ENCODE peak calls at places on chromosomes 16 and 17, in five cellular contexts. P is SK-N-MC; E is heart left ventricle; Y is CD8-positive, alpha-beta memory T cell; V is right lobe of liver. Q is an unnamed sample. For H3K9me3, the result is how much of the 10 kb centered on the place peaks cover.

GRCh38 chr17:81831957-81832607 is 1.0 kb downstream of the MCRIP1 start:
- DNase-seq in Y (peak), P (no peak), E (no peak), V (no peak), Q (peak)

GRCh38 chr17:79654350-79654959 is 43.6 kb upstream of the RBFOX3 start:
- DNase-seq in Y (no peak), P (no peak), V (no peak), E (no peak), Q (peak)

GRCh38 chr16:79165541-79165940 is 435.0 kb downstream of the MAF start:
- DNase-seq in V (peak), Y (no peak), P (no peak), E (no peak), Q (peak)

GRCh38 chr17:47318197-47318918 is 5.4 kb upstream of the EFCAB13 start:
- DNase-seq in V (no peak), P (no peak), E (no peak), Y (no peak), Q (no peak)

GRCh38 chr17:349666-350065 is 2.9 kb downstream of the RPH3AL start:
- DNase-seq in V (peak), E (no peak), Y (no peak), P (no peak), Q (no peak)

GRCh38 chr17:17849147-17849820 is 12.5 kb upstream of the SREBF1 start:
- DNase-seq in E (peak), V (no peak), Y (peak), P (no peak), Q (peak)

GRCh38 chr16:76780556-76780955 is 410.4 kb upstream of the MON1B start:
- DNase-seq in Y (no peak), V (no peak), P (no peak), E (no peak), Q (no peak)

GRCh38 chr16:3536851-3537250 is 36.0 kb downstream of the CLUAP1 start:
- DNase-seq in V (peak), E (no peak), P (no peak), Y (no peak), Q (no peak)

GRCh38 chr17:64687959-64688358 is 25.9 kb upstream of the SMURF2 start:
- DNase-seq in E (no peak), V (no peak), P (no peak), Y (no peak), Q (no peak)

GRCh38 chr17:81651692-81652091 is 4.7 kb downstream of the PDE6G start:
- DNase-seq in V (no peak), Y (no peak), P (no peak), E (no peak), Q (peak)

GRCh38 chr16:87603684-87604571 is 1.6 kb downstream of the JPH3 start:
- DNase-seq in V (no peak), P (no peak), Y (no peak), E (no peak), Q (no peak)

GRCh38 chr17:60743812-60744211 is 66.2 kb downstream of the BCAS3 start:
- DNase-seq in P (peak), Y (no peak), E (no peak), V (no peak), Q (no peak)

GRCh38 chr16:9134739-9135138 is 43.3 kb downstream of the HAPSTR1 start:
- DNase-seq in P (no peak), V (peak), E (peak), Y (peak), Q (peak)

GRCh38 chr17:14715531-14715930 is 414.6 kb downstream of the HS3ST3B1 start:
- DNase-seq in Y (no peak), V (no peak), E (no peak), P (no peak), Q (no peak)

GRCh38 chr17:38342886-38343607 is 709 bp downstream of the GPR179 start:
- DNase-seq in Y (no peak), E (no peak), P (no peak), V (no peak), Q (no peak)

GRCh38 chr17:57766307-57766943 is 21.3 kb upstream of the CCDC182 start:
- DNase-seq in V (no peak), P (no peak), E (no peak), Y (no peak), Q (no peak)

GRCh38 chr16:16021988-16022682 is 72.7 kb downstream of the ABCC1 start:
- DNase-seq in P (no peak), V (peak), Y (no peak), E (peak), Q (peak)

GRCh38 chr17:80763293-80763867 is 218.7 kb downstream of the RPTOR start:
- DNase-seq in P (no peak), V (no peak), Y (no peak), E (no peak), Q (no peak)

GRCh38 chr16:75491876-75492275 is 3.4 kb downstream of the CHST6 start:
- DNase-seq in E (no peak), V (no peak), P (peak), Y (no peak), Q (no peak)

GRCh38 chr16:50154369-50154947 is 1.4 kb downstream of the TENT4B start:
- DNase-seq in Y (no peak), V (no peak), E (no peak), P (no peak), Q (no peak)

GRCh38 chr16:11583889-11584565 is 2.7 kb downstream of the LITAF start:
- DNase-seq in Y (no peak), E (no peak), V (no peak), P (no peak), Q (no peak)

GRCh38 chr17:29911641-29912177 is 18.3 kb downstream of the SSH2 start:
- DNase-seq in V (no peak), Y (no peak), P (no peak), E (no peak), Q (no peak)

GRCh38 chr17:68061512-68062313 is 26.2 kb downstream of the KPNA2 start:
- DNase-seq in V (no peak), E (no peak), Y (no peak), P (no peak), Q (no peak)

GRCh38 chr16:8686031-8686621 is 11.7 kb downstream of the ABAT start:
- DNase-seq in V (peak), P (no peak), E (peak), Y (no peak), Q (peak)

GRCh38 chr17:31404028-31404949 is 12.8 kb downstream of the RAB11FIP4 start:
- DNase-seq in P (no peak), V (peak), E (no peak), Y (no peak), Q (no peak)

GRCh38 chr17:31494259-31495048 is 103.0 kb downstream of the RAB11FIP4 start:
- DNase-seq in V (no peak), P (no peak), E (peak), Y (peak), Q (no peak)

GRCh38 chr17:22217135-22217534 is 524.8 kb downstream of the KCNJ18 start:
- DNase-seq in V (peak), E (no peak), P (no peak), Y (no peak), Q (no peak)

GRCh38 chr17:42111901-42112551 is 488 bp downstream of the DHX58 start:
- DNase-seq in V (peak), Y (no peak), P (no peak), E (no peak), Q (peak)

GRCh38 chr16:10878644-10879498 is 1.9 kb downstream of the CIITA start:
- DNase-seq in Y (no peak), V (peak), P (no peak), E (peak), Q (peak)

GRCh38 chr16:23060458-23061320 is 88.6 kb downstream of the USP31 start:
- DNase-seq in Y (peak), V (peak), E (no peak), P (peak), Q (peak)

GRCh38 chr17:42629420-42630009 is 20.0 kb downstream of the TUBG1 start:
- DNase-seq in P (no peak), E (no peak), V (no peak), Y (no peak), Q (no peak)

GRCh38 chr17:38333635-38334295 is 10.0 kb downstream of the GPR179 start:
- DNase-seq in E (no peak), Y (no peak), V (peak), P (no peak), Q (peak)

GRCh38 chr16:20415541-20415940 is 6.2 kb downstream of the ACSM5 start:
- DNase-seq in P (no peak), Y (no peak), E (no peak), V (no peak), Q (no peak)

DNA sequence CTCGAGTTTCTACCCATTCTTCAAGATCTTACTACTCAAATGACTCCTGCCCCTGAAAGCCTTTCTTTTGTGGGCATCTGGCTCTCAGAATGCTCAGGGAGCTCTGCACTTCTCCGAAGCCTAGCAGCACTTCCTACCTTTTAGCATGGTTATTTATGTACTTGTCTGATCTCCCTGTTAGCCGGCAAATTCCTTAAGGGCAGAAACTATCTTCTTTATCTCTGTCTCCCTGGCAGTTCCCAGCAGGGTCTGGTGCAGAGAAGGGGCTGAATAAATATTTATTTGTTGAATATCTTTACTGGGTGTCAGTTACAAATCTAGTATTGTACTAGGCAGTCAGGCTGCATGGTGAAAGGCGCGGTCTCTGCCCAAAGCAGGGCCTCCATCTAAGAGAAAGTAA is 30.7 kb downstream of the TMEM132E start:
- DNase-seq in V (no peak), E (no peak), Y (no peak), P (no peak), Q (no peak)
- H3K27ac ChIP-seq in V (no peak), E (no peak), Y (no peak), P (no peak), Q (no peak)

DNA sequence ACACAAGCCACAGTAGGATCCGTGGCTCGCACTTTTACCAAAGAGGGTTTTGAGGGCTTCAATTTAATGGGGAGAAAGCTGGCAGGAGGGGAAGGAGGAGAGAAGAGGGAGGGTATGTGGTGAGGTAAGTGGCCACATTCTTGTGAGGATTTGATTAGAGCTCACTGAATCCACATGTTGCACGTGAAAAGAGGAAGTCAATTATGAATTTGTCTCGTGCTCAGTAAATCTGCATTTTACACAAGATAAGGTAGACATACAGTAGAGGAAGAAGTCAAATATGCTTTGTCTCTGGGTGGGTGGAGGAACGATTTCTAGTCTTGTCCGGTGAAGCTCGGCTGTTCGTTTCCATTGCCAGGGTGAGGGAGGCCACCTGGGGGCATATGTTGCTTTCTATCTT is 862 bp downstream of the ZNF232 start:
- DNase-seq in E (no peak), V (no peak), P (no peak), Y (no peak), Q (no peak)
- H3K9me3 ChIP-seq in E (under half), V (under half), P (under half), Y (under half), Q (under half)

GRCh38 chr17:15930426-15930825 is 14.5 kb upstream of the ADORA2B start:
- DNase-seq in V (no peak), P (no peak), E (no peak), Y (no peak), Q (no peak)
- H3K27ac ChIP-seq in V (no peak), P (no peak), E (no peak), Y (no peak), Q (no peak)

DNA sequence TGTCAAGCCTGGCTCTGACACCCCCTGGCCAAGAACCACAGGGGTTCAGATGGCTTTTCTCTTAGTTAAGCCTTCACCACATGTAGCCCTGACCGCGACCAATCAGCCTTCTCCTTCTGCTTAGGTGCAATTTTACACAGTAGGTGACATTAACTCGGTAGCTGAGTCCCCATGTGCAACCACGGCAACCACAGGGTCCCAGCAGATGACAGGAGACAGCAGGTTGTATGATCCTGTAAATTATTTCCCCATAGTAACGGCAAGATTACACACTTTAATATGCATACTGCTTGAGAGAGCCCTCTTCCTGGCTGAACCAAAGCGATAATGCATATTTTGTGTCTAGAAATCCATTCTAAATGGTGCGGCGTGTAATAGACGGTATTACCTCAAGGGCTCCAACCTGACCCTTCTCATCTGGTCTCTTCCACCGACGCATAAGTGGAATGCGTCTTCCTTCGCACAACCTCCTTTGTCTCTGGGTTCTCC is 458.7 kb upstream of the ZFHX3 start:
- DNase-seq in P (no peak), E (no peak), Y (no peak), V (no peak), Q (no peak)
- H3K9me3 ChIP-seq in P (under half), E (under half), Y (under half), V (under half), Q (under half)

GRCh38 chr16:81602377-81602776 is 157.8 kb downstream of the CMIP start:
- DNase-seq in E (peak), P (no peak), Y (no peak), V (no peak), Q (no peak)

GRCh38 chr16:81600275-81600674 is 155.7 kb downstream of the CMIP start:
- DNase-seq in E (peak), P (no peak), Y (no peak), V (no peak), Q (no peak)

GRCh38 chr16:81602792-81603191 is 158.2 kb downstream of the CMIP start:
- DNase-seq in E (no peak), Y (no peak), P (no peak), V (no peak), Q (no peak)

GRCh38 chr16:81601008-81601428 is 156.4 kb downstream of the CMIP start:
- DNase-seq in E (peak), Y (no peak), V (no peak), P (no peak), Q (no peak)

DNA sequence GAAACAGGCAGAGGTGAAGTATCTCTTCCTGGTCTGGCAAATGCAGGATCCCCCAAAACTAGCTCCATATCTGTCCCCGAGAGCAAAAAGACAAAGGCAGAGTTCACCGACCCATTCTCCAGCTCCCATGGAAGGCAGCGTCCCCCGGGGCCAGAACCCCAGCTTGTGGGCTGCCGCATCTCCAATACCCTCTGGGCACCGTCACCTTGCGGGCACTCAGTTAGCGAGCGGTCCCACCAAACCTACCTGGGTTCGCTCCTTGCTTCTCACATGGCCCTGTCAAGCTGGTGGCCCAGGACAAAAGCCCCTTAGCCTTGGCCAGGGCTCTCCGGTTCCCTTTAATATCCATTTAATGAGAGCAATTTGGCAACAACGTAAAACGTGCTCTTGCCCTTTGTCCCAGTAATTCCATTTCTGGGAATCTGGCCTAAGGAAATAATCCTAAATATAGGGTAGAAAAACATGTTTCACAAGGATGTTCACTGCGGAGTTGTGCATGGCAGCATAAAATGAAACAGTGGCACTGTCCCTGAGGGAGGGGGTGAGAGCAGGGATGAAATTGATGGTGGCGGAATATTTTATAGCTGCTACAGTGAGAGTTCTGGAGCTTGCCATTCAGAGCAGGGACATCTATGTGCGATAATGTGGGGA is 157.1 kb downstream of the CMIP start:
- DNase-seq in V (no peak), Y (no peak), P (no peak), E (peak), Q (no peak)
- H3K27ac ChIP-seq in V (no peak), Y (no peak), P (no peak), E (no peak), Q (no peak)

Q was measured in testis.